ENCODE peak calls at places on chromosome 15, in ten cellular contexts. L, A, V, J, T, N, W, S, B and E are unnamed samples.

GRCh38 chr15:65337436-65338070 is 33.1 kb downstream of the RNU5B-1 start:
- DNase-seq in L (no peak), J (no peak), A (no peak), N (no peak), B (peak), T (no peak), S (no peak), V (no peak), W (peak), E (no peak)

GRCh38 chr15:82847703-82848102 is 38.3 kb downstream of the WHAMM start:
- DNase-seq in T (no peak), V (no peak), B (no peak), L (peak), A (no peak), J (no peak), S (no peak), W (no peak), N (no peak), E (no peak)

GRCh38 chr15:34847598-34847997 is 52.2 kb upstream of the ACTC1 start:
- DNase-seq in W (no peak), S (no peak), L (no peak), V (peak), J (no peak), B (no peak), N (no peak), T (no peak), A (no peak), E (no peak)

GRCh38 chr15:75008249-75009017 is 13.1 kb downstream of the SCAMP5 start:
- DNase-seq in J (no peak), N (no peak), S (no peak), L (no peak), T (no peak), V (no peak), A (no peak), B (no peak), W (no peak), E (no peak)

GRCh38 chr15:33963831-33964664 is 4.2 kb upstream of the CHRM5 start:
- DNase-seq in N (no peak), B (no peak), V (no peak), L (no peak), A (no peak), W (peak), J (peak), T (no peak), S (peak), E (peak)

GRCh38 chr15:30921781-30922371 is 18.2 kb downstream of the FAN1 start:
- DNase-seq in A (no peak), L (no peak), W (peak), J (no peak), V (no peak), B (no peak), S (peak), T (no peak), N (no peak), E (peak)

GRCh38 chr15:60115579-60116415 is 111.7 kb downstream of the FOXB1 start:
- DNase-seq in L (no peak), T (no peak), J (no peak), V (no peak), N (no peak), B (no peak), S (no peak), A (no peak), W (no peak), E (no peak)

GRCh38 chr15:60442763-60443162 is 36.2 kb downstream of the ICE2 start:
- DNase-seq in V (no peak), L (no peak), B (no peak), T (no peak), N (no peak), J (no peak), A (no peak), S (no peak), W (no peak), E (no peak)

GRCh38 chr15:78929536-78930264 is 15.1 kb downstream of the CTSH start:
- DNase-seq in J (no peak), V (no peak), B (peak), A (no peak), T (no peak), L (peak), S (no peak), N (no peak), W (no peak), E (no peak)

GRCh38 chr15:95018888-95019545 is 787.7 kb downstream of the MCTP2 start:
- DNase-seq in J (no peak), A (no peak), B (no peak), W (no peak), V (no peak), T (no peak), L (no peak), S (peak), N (no peak), E (no peak)

GRCh38 chr15:71153823-71154524 is 38.7 kb downstream of the THSD4 start:
- DNase-seq in T (no peak), N (no peak), J (no peak), W (no peak), V (no peak), L (no peak), A (no peak), B (no peak), S (no peak), E (no peak)

GRCh38 chr15:91047545-91048199 is 25.3 kb upstream of the VPS33B start:
- DNase-seq in T (no peak), V (peak), J (no peak), L (no peak), B (no peak), S (no peak), W (no peak), N (no peak), A (no peak), E (no peak)

GRCh38 chr15:89218531-89218930 is 2.8 kb downstream of the RLBP1 start:
- DNase-seq in V (no peak), T (no peak), A (no peak), S (no peak), W (no peak), L (no peak), J (no peak), N (no peak), B (no peak), E (no peak)

GRCh38 chr15:80070840-80071239 is 11.4 kb downstream of the ZFAND6 start:
- DNase-seq in T (no peak), S (no peak), J (no peak), V (peak), W (no peak), A (no peak), L (no peak), B (no peak), N (no peak), E (no peak)

GRCh38 chr15:50128266-50128665 is 9.2 kb upstream of the ATP8B4 start:
- DNase-seq in N (no peak), L (no peak), S (no peak), V (peak), W (peak), T (peak), A (peak), B (peak), J (no peak), E (peak)

GRCh38 chr15:48913141-48913540 is 35.2 kb downstream of the EID1 start:
- DNase-seq in T (no peak), J (no peak), B (no peak), V (no peak), A (no peak), L (no peak), S (no peak), W (no peak), N (no peak), E (no peak)

GRCh38 chr15:75024102-75024636 is 779 bp downstream of the PPCDC start:
- DNase-seq in W (peak), A (peak), B (no peak), S (peak), N (no peak), V (peak), L (no peak), J (no peak), T (no peak), E (peak)

GRCh38 chr15:36757189-36757814 is 177.9 kb downstream of the CDIN1 start:
- DNase-seq in T (no peak), W (no peak), J (no peak), L (no peak), V (peak), N (no peak), B (no peak), A (no peak), S (no peak), E (no peak)

GRCh38 chr15:56919708-56920637 is 1.5 kb downstream of the TCF12 start:
- DNase-seq in N (no peak), B (no peak), S (peak), T (peak), J (no peak), L (no peak), A (peak), W (no peak), V (peak), E (peak)
- TF ChIP-seq POLR2AphosphoS5 in N (no peak), B (no peak), S (no peak), T (no peak), J (no peak), L (peak), A (no peak), W (no peak), V (no peak), E (peak)

GRCh38 chr15:56994280-56994679 is 75.8 kb downstream of the TCF12 start:
- DNase-seq in B (no peak), L (no peak), W (no peak), T (no peak), A (no peak), J (no peak), N (no peak), S (no peak), V (no peak), E (no peak)

GRCh38 chr15:56996746-56997470 is 78.5 kb downstream of the TCF12 start:
- DNase-seq in V (no peak), N (no peak), A (no peak), B (no peak), T (no peak), S (no peak), W (no peak), J (no peak), L (no peak), E (no peak)

GRCh38 chr15:56991017-56991416 is 72.6 kb downstream of the TCF12 start:
- DNase-seq in V (no peak), B (no peak), W (no peak), T (no peak), L (no peak), A (no peak), S (no peak), J (no peak), N (no peak), E (no peak)

DNA sequence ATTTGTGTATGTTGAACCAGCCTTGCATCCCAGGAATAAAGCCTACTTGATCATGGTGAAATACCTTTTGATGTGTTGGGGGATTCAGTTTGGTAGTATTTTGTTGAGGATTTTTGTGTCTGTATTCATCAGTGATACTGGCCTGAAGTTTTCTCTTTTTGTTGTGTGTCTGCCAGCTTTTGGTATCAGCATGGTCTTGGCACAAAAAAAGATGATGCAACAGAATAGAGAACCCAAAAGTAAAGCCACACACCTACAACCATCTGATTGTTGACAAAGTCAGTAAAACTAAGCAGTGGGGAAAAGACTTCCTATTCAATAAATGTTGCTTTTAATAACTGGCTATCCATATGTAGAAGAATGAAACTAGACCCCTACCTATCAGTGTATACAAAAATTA is 77.6 kb downstream of the TCF12 start:
- DNase-seq in B (no peak), W (no peak), L (no peak), N (no peak), A (no peak), T (no peak), V (no peak), J (no peak), S (no peak), E (no peak)
- H3K27ac ChIP-seq in B (no peak), W (no peak), L (no peak), N (no peak), A (no peak), T (no peak), V (no peak), J (no peak), S (no peak), E (no peak)

DNA sequence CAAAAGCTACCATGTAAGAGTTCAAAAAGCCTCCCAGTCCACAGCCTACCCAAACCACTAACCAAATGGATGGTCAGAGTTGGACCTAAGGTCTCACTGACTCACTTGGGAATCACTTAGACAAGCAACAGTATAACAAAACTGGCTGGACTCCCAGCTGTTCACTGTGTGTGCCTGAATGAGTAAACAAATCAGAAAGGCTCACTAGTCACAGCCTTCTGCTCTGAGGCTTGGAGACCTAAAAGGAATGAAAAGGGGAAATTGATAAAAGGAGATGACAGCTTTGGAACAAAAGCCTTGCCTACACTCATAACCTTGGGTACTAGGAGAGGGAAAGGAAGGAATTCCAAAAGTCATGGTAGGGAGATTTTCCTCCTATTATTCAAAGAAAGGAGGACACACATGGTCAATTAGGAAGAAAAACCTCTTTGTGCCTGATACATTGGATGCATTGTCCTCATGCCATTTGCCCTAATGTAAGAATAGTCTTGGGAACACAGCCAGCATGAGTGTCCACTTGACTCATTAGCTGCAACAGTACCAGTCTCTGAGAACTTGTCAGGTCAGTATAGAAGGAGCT is 92.3 kb downstream of the FRMD5 start:
- DNase-seq in J (no peak), L (peak), W (no peak), N (no peak), V (no peak), S (peak), T (no peak), B (no peak), A (no peak), E (no peak)
- TF ChIP-seq POLR2AphosphoS5 in J (no peak), L (no peak), W (peak), N (no peak), V (no peak), S (peak), T (no peak), B (no peak), A (no peak), E (no peak)

GRCh38 chr15:67161881-67162280 is 92.6 kb downstream of the AAGAB start:
- DNase-seq in V (no peak), T (no peak), A (no peak), L (no peak), B (no peak), W (no peak), N (no peak), J (no peak), S (no peak), E (no peak)
- H3K27ac ChIP-seq in V (no peak), T (no peak), A (no peak), L (peak), B (no peak), W (no peak), N (no peak), J (no peak), S (peak), E (no peak)

GRCh38 chr15:76196286-76196948 is 114.9 kb downstream of the ETFA start:
- DNase-seq in J (peak), T (peak), V (peak), B (peak), W (peak), S (peak), A (no peak), L (peak), N (no peak), E (no peak)
- TF ChIP-seq POLR2AphosphoS5 in J (no peak), T (peak), V (no peak), B (no peak), W (peak), S (no peak), A (no peak), L (no peak), N (no peak), E (no peak)

GRCh38 chr15:69289312-69290146 is 9.2 kb upstream of the PAQR5 start:
- DNase-seq in V (no peak), A (no peak), L (no peak), B (no peak), S (no peak), T (no peak), N (no peak), J (no peak), W (no peak), E (no peak)
- H3K27ac ChIP-seq in V (no peak), A (peak), L (peak), B (no peak), S (no peak), T (peak), N (no peak), J (no peak), W (no peak), E (no peak)